ENCODE peak calls at places on chromosomes 6 and 20, in nine cellular contexts. V is SK-N-SH, R is left lung, I is fibroblast of mammary gland, L is astrocyte of the cerebellum, W is D721Med, O is Peyer's patch, Y is heart right ventricle, U is adrenal gland. Z is an unnamed sample.

GRCh38 chr6:13404115-13404891 is 76.0 kb upstream of the TBC1D7 start:
- DNase-seq in U (no peak), L (peak; percentile 64), W (no peak), I (peak; percentile 64), O (no peak), Y (peak; percentile 48), R (no peak), V (no peak), Z (peak; percentile 80)

GRCh38 chr20:43404880-43405279 is 52.8 kb upstream of the SRSF6 start:
- DNase-seq in L (no peak), V (no peak), U (no peak), R (no peak), Y (no peak), W (no peak), I (peak; percentile 31), O (no peak), Z (peak; percentile 56)

GRCh38 chr6:158752613-158753012 is 66.6 kb downstream of the EZR start:
- DNase-seq in O (no peak), U (no peak), Y (peak; percentile 60), V (peak; percentile 87), R (no peak), W (no peak), L (no peak), I (peak; percentile 30), Z (no peak)

GRCh38 chr6:32173051-32173727 is 2.7 kb downstream of the AGPAT1 start:
- DNase-seq in V (no peak), R (no peak), O (no peak), W (no peak), I (no peak), Y (no peak), L (no peak), U (no peak), Z (no peak)

GRCh38 chr20:555933-556332 is 12.3 kb upstream of the CSNK2A1 start:
- DNase-seq in W (no peak), R (no peak), I (no peak), Y (peak; percentile 75), U (no peak), V (peak; percentile 36), L (no peak), O (no peak), Z (peak; percentile 22)

GRCh38 chr20:38888059-38888831 is 38.0 kb upstream of the FAM83D start:
- DNase-seq in V (no peak), W (no peak), I (no peak), L (no peak), Y (no peak), U (no peak), O (no peak), R (no peak), Z (no peak)

GRCh38 chr20:53748176-53748575 is 154.5 kb upstream of the ZNF217 start:
- DNase-seq in I (no peak), V (no peak), U (no peak), Y (no peak), R (no peak), O (no peak), W (no peak), L (no peak), Z (peak; percentile 40)

GRCh38 chr6:150813319-150813992 is 52.0 kb upstream of the MTHFD1L start:
- DNase-seq in Y (no peak), U (no peak), O (no peak), V (no peak), R (no peak), W (no peak), L (no peak), I (peak; percentile 75), Z (peak; percentile 21)

GRCh38 chr6:43292763-43293318 is 5.2 kb upstream of the SLC22A7 start:
- DNase-seq in U (no peak), W (no peak), O (no peak), I (no peak), Y (no peak), V (no peak), L (no peak), R (no peak), Z (no peak)

GRCh38 chr6:79468116-79468515 is 69.1 kb downstream of the LCA5 start:
- DNase-seq in L (no peak), W (no peak), R (no peak), O (no peak), V (no peak), I (peak; percentile 6), U (no peak), Y (no peak), Z (no peak)

GRCh38 chr6:24897186-24897585 is 38.6 kb downstream of the RIPOR2 start:
- DNase-seq in I (no peak), V (no peak), W (no peak), O (no peak), L (no peak), R (no peak), U (no peak), Y (no peak), Z (no peak)

GRCh38 chr20:48901326-48901725 is 20.2 kb upstream of the ARFGEF2 start:
- DNase-seq in Y (no peak), V (no peak), I (no peak), U (no peak), O (no peak), W (no peak), R (no peak), L (no peak), Z (no peak)

GRCh38 chr20:50067461-50067860 is 45.5 kb downstream of the UBE2V1 start:
- DNase-seq in L (no peak), Y (no peak), I (no peak), U (no peak), W (no peak), V (no peak), O (no peak), R (peak; percentile 2), Z (no peak)

GRCh38 chr20:50073500-50073899 is 39.5 kb downstream of the UBE2V1 start:
- DNase-seq in L (no peak), V (no peak), U (no peak), R (peak; percentile 45), O (no peak), Y (no peak), I (no peak), W (no peak), Z (no peak)

GRCh38 chr20:50071039-50071888 is 41.7 kb downstream of the UBE2V1 start:
- DNase-seq in U (peak; percentile 92), Y (peak; percentile 85), R (peak; percentile 100), I (peak; percentile 68), O (peak; percentile 91), V (peak; percentile 96), W (peak; percentile 91), L (peak; percentile 44), Z (peak; percentile 82)

GRCh38 chr20:50068041-50068651 is 44.8 kb downstream of the UBE2V1 start:
- DNase-seq in O (no peak), W (no peak), L (no peak), R (peak; percentile 60), I (no peak), V (peak; percentile 22), Y (no peak), U (no peak), Z (no peak)

GRCh38 chr20:50070361-50070760 is 42.6 kb downstream of the UBE2V1 start:
- DNase-seq in Y (no peak), L (no peak), U (no peak), W (no peak), V (no peak), O (no peak), R (no peak), I (no peak), Z (no peak)
- TF ChIP-seq CTCF in Y (no peak), L (peak; percentile 5), U (no peak), W (no peak), V (peak; percentile 22), O (no peak), R (no peak), I (no peak), Z (no peak)

GRCh38 chr6:27188206-27188884 is 59.2 kb upstream of the PRSS16 start:
- DNase-seq in O (peak; percentile 42), W (no peak), I (peak; percentile 78), U (peak; percentile 54), R (no peak), L (peak; percentile 59), Y (peak; percentile 30), V (peak; percentile 60), Z (peak; percentile 83)
- TF ChIP-seq CTCF in O (no peak), W (no peak), I (no peak), U (no peak), R (no peak), L (no peak), Y (no peak), V (no peak), Z (no peak)

DNA sequence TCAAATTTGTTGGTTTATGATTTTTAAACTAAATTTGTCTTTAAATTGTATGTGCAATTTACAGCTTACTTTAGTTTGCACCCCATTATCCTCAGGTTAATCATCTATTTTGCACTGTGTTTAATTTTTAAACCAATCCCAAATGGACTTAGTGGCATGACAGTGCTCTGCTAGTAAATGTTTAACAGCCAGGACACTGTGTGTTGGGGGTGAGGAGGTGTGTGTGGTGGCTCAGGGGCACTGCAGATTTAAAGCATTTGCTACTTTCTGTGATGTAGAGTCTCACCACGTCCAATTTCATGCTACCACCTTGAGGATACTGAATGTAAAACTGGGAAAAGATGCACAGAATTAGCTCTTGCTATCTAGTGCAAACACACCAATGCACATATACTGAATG is 225.7 kb downstream of the HAO1 start:
- DNase-seq in O (no peak), I (no peak), U (no peak), Y (no peak), V (no peak), W (no peak), R (no peak), L (no peak), Z (no peak)
- TF ChIP-seq CTCF in O (no peak), I (no peak), U (no peak), Y (no peak), V (no peak), W (no peak), R (no peak), L (no peak), Z (no peak)

GRCh38 chr6:39891976-39892375 is 42.3 kb downstream of the MOCS1 start:
- DNase-seq in W (no peak), R (no peak), Y (no peak), L (no peak), I (peak; percentile 72), V (no peak), O (no peak), U (no peak), Z (no peak)

GRCh38 chr6:39893286-39893685 is 41.0 kb downstream of the MOCS1 start:
- DNase-seq in W (no peak), Y (no peak), I (no peak), V (no peak), L (no peak), U (no peak), R (no peak), O (no peak), Z (no peak)

GRCh38 chr6:39889229-39889628 is 45.0 kb downstream of the MOCS1 start:
- DNase-seq in V (no peak), I (no peak), O (no peak), R (no peak), Y (no peak), W (no peak), L (no peak), U (no peak), Z (no peak)

GRCh38 chr6:39892490-39893129 is 41.7 kb downstream of the MOCS1 start:
- DNase-seq in R (peak; percentile 88), I (peak; percentile 72), V (peak; percentile 85), W (no peak), L (peak; percentile 37), Y (peak; percentile 55), O (no peak), U (peak; percentile 80), Z (peak; percentile 55)

DNA sequence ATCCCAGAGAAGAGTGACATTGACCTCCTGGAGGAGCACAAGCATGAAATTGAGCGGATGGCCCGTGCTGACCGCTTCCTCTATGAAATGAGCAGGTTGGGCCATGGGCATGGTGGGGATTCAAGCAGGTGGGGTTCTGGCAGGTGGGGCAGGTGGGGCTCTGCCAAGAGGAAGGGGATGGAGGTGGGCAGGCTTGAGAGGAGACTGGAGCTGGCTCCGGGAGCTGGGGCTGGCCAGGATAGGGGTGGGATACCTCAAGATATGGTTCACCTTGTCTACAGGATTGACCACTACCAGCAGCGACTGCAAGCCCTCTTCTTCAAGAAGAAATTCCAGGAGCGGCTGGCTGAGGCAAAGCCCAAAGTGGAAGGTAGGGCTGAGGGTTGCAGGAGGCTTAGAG is 42.9 kb downstream of the MOCS1 start:
- DNase-seq in R (no peak), I (no peak), Y (no peak), W (no peak), V (no peak), O (no peak), L (no peak), U (no peak), Z (no peak)
- TF ChIP-seq CTCF in R (no peak), I (no peak), Y (no peak), W (no peak), V (no peak), O (no peak), L (no peak), U (no peak), Z (no peak)